ENCODE peak calls at places on chromosomes 6 and 20, in five cellular contexts. F is A673, O is heart left ventricle, U is bronchial epithelial cell, J is B cell. V is an unnamed sample.
A peak's percentile ranks its signal among the peaks of the same experiment; 100 is the strongest.

GRCh38 chr6:130020892-130021483 is 2.6 kb downstream of the L3MBTL3 start:
- DNase-seq in J (peak; percentile 87), U (peak; percentile 82), O (peak; percentile 77), F (peak; percentile 93), V (peak; percentile 73)

GRCh38 chr6:38153076-38153475 is 333.5 kb downstream of the ZFAND3 start:
- DNase-seq in J (no peak), F (no peak), U (no peak), O (no peak), V (no peak)

GRCh38 chr20:56417911-56418310 is 5.9 kb downstream of the CASS4 start:
- DNase-seq in U (peak; percentile 17), O (no peak), J (no peak), F (no peak), V (no peak)

GRCh38 chr6:109050012-109050411 is 44.6 kb downstream of the SESN1 start:
- DNase-seq in F (no peak), U (peak; percentile 84), J (no peak), O (no peak), V (no peak)

GRCh38 chr20:62063601-62063980 is 2.1 kb downstream of the TAF4 start:
- DNase-seq in J (no peak), U (no peak), F (peak; percentile 55), O (no peak), V (no peak)

GRCh38 chr6:141562181-141562800 is 570.4 kb upstream of the GJE1 start:
- DNase-seq in F (no peak), J (peak; percentile 41), U (no peak), O (peak; percentile 47), V (no peak)

GRCh38 chr6:128239146-128239545 is 281.3 kb downstream of the PTPRK start:
- DNase-seq in U (no peak), F (no peak), J (no peak), O (no peak), V (no peak)

GRCh38 chr6:3285049-3285639 is 26.4 kb downstream of the PSMG4 start:
- DNase-seq in O (no peak), U (no peak), J (no peak), F (no peak), V (no peak)

GRCh38 chr6:137631323-137631722 is 137.1 kb upstream of the OLIG3 start:
- DNase-seq in O (no peak), U (peak; percentile 9), F (no peak), J (no peak), V (no peak)

GRCh38 chr6:14502551-14502950 is 385.0 kb downstream of the CD83 start:
- DNase-seq in F (no peak), O (no peak), J (no peak), U (peak; percentile 63), V (no peak)

GRCh38 chr6:148776321-148776966 is 29.6 kb downstream of the UST start:
- DNase-seq in J (no peak), F (no peak), U (peak; percentile 91), O (no peak), V (no peak)

GRCh38 chr6:143295904-143296303 is 154.6 kb downstream of the ADAT2 start:
- DNase-seq in U (no peak), O (no peak), J (no peak), F (no peak), V (no peak)

GRCh38 chr20:48933017-48933766 is 11.7 kb downstream of the ARFGEF2 start:
- DNase-seq in F (no peak), O (no peak), U (no peak), J (no peak), V (no peak)

GRCh38 chr20:6731951-6732580 is 35.4 kb upstream of the BMP2 start:
- DNase-seq in J (no peak), F (no peak), U (no peak), O (peak; percentile 73), V (no peak)

GRCh38 chr6:40965046-40965445 is 74.0 kb downstream of the UNC5CL start:
- DNase-seq in J (no peak), F (peak; percentile 26), U (no peak), O (no peak), V (no peak)

GRCh38 chr20:50645253-50646068 is 45.9 kb downstream of the RIPOR3 start:
- DNase-seq in J (no peak), O (peak; percentile 90), U (peak; percentile 83), F (peak; percentile 54), V (no peak)

GRCh38 chr6:62764841-62765240 is 446.4 kb upstream of the FKBP1C start:
- DNase-seq in F (no peak), U (no peak), O (no peak), J (no peak), V (no peak)

GRCh38 chr6:117550078-117550600 is 52.2 kb downstream of the GOPC start:
- DNase-seq in O (no peak), F (no peak), U (peak; percentile 79), J (no peak), V (no peak)

GRCh38 chr20:59013031-59013951 is 5.9 kb upstream of the TUBB1 start:
- DNase-seq in O (no peak), J (no peak), F (no peak), U (no peak), V (no peak)
- TF ChIP-seq CTCF in O (no peak), J (no peak), F (no peak), U (no peak), V (no peak)

GRCh38 chr6:52503344-52503747 is 73.5 kb downstream of the TRAM2 start:
- DNase-seq in U (peak; percentile 61), J (no peak), O (peak; percentile 59), F (no peak), V (no peak)
- TF ChIP-seq CTCF in U (peak; percentile 19), J (no peak), O (no peak), F (no peak), V (no peak)

GRCh38 chr20:3896302-3896701 is 7.1 kb downstream of the PANK2 start:
- DNase-seq in O (no peak), J (no peak), U (no peak), F (no peak), V (no peak)
- TF ChIP-seq CTCF in O (no peak), J (no peak), U (no peak), F (no peak), V (no peak)

DNA sequence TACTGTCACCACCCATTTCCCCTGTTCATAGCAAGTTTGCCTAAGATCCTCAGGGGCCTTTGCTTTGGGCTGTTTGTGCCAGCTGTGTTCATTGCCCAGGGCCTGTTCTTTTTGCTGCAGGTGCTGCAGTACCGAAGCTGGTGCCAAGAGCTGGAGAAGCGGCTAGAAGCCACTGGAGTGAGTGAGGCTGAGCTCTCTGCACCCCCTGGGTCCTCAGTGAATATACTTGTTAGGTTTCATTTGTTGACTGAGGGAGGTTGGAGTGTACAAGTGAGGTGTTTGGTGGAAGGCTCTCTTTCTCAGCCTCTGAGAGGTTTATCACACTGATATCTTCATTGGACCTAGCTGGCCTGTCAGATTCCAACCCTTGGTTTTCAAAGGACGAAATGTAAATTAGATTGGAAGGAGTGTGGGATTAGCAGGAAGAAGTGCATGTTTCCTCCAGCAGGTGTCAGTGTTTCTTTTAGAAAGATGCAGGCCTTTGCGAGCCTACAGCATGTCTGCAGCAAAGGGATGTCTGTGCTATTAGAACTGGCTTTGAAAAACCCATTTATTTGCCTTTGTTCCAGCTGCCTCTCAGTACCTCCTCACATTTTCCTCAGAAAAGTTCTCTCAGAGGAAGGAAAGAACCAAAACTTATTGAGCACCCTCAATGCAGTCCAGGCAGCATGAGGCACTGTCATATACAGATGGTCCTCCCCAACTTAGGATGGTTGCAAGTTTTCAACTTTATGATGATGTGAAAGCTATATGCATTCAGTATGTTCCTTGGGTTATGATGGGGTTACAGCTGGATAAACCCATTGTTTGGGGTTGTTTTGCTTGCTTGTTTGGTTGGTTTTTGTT is 8.3 kb downstream of the CEP250 start:
- DNase-seq in O (peak; percentile 40), U (peak; percentile 61), F (peak; percentile 80), J (peak; percentile 73), V (no peak)
- TF ChIP-seq CTCF in O (peak; percentile 73), U (peak; percentile 85), F (peak; percentile 83), J (peak; percentile 89), V (peak; percentile 82)